ENCODE peak calls at places on chromosomes 16 and 17, in eight cellular contexts. Z, B, L, A, O, Q, Y and M are unnamed samples.

GRCh38 chr17:7313028-7313889 is 1.9 kb downstream of the GPS2 start:
- DNase-seq in O (no peak), Z (peak), L (no peak), Y (peak), Q (no peak), B (peak), A (no peak), M (no peak)

GRCh38 chr16:8907096-8907495 is 24.9 kb downstream of the LITAFD start:
- DNase-seq in L (no peak), B (no peak), Q (no peak), Y (no peak), A (no peak), O (no peak), Z (no peak), M (no peak)

GRCh38 chr17:76598004-76598439 is 12.4 kb upstream of the ST6GALNAC2 start:
- DNase-seq in Y (no peak), Q (no peak), B (no peak), L (no peak), A (no peak), Z (no peak), O (no peak), M (no peak)

GRCh38 chr17:43953746-43954145 is at the start of gene PYY:
- DNase-seq in Y (no peak), L (no peak), Z (no peak), B (no peak), O (no peak), A (no peak), Q (no peak), M (no peak)

GRCh38 chr17:48753794-48754499 is 25.4 kb upstream of the HOXB13 start:
- DNase-seq in O (no peak), L (no peak), Z (no peak), Y (peak), A (no peak), B (peak), Q (no peak), M (no peak)

GRCh38 chr17:61380836-61381525 is 18.7 kb upstream of the TBX2 start:
- DNase-seq in L (no peak), Q (no peak), O (no peak), Y (no peak), B (no peak), Z (no peak), A (no peak), M (no peak)

GRCh38 chr16:22673463-22673862 is 140.5 kb upstream of the HS3ST2 start:
- DNase-seq in O (no peak), L (no peak), Q (no peak), Y (no peak), B (no peak), Z (no peak), A (no peak), M (no peak)

GRCh38 chr17:48841395-48841831 is 10.6 kb downstream of the CALCOCO2 start:
- DNase-seq in L (no peak), Y (peak), B (peak), A (no peak), O (no peak), Z (peak), Q (no peak), M (no peak)

GRCh38 chr17:73725794-73726193 is 81.5 kb upstream of the SDK2 start:
- DNase-seq in Y (no peak), Z (no peak), O (no peak), A (no peak), L (no peak), Q (no peak), B (no peak), M (no peak)

GRCh38 chr17:15882058-15882720 is 62.7 kb upstream of the ADORA2B start:
- DNase-seq in Y (no peak), Q (no peak), L (no peak), Z (no peak), O (no peak), A (no peak), B (no peak), M (no peak)

GRCh38 chr17:79991140-79991923 is 44.3 kb downstream of the TBC1D16 start:
- DNase-seq in B (peak), O (peak), Z (peak), A (peak), Y (peak), L (peak), Q (peak), M (no peak)